ENCODE peak calls at places on chromosomes 12 and 14, in four cellular contexts. V is A549, Z is K562, E is transverse colon. L is an unnamed sample.

GRCh38 chr12:98750511-98750910 is 105.4 kb downstream of the APAF1 start:
- DNase-seq in V (no peak), Z (no peak), E (no peak), L (no peak)

GRCh38 chr12:114293073-114293472 is 112.9 kb downstream of the TBX5 start:
- DNase-seq in V (no peak), Z (no peak), E (no peak), L (no peak)

GRCh38 chr14:105145381-105146180 is 23.0 kb downstream of the JAG2 start:
- DNase-seq in V (no peak), Z (no peak), E (no peak), L (no peak)

GRCh38 chr12:9870311-9870866 is 1.2 kb upstream of the CLEC2B start:
- DNase-seq in V (no peak), Z (no peak), E (no peak), L (no peak)

GRCh38 chr14:50109342-50109741 is 7.0 kb downstream of the VCPKMT start:
- DNase-seq in V (peak), Z (no peak), E (no peak), L (no peak)

GRCh38 chr14:95121911-95122696 is 35.2 kb downstream of the DICER1 start:
- DNase-seq in V (no peak), Z (no peak), E (no peak), L (no peak)

GRCh38 chr12:58313091-58313855 is 371.9 kb downstream of the ATP23 start:
- DNase-seq in V (no peak), Z (no peak), E (no peak), L (no peak)

GRCh38 chr14:38254565-38255407 is 1.1 kb downstream of the CLEC14A start:
- DNase-seq in V (no peak), Z (no peak), E (no peak), L (no peak)

GRCh38 chr12:9221476-9221875 is 13.3 kb upstream of the PZP start:
- DNase-seq in V (peak), Z (no peak), E (no peak), L (no peak)

GRCh38 chr12:9687228-9687627 is 17.7 kb downstream of the CLEC2D start:
- DNase-seq in V (peak), Z (peak), E (no peak), L (no peak)

GRCh38 chr12:105289114-105289904 is 41.2 kb upstream of the C12orf75 start:
- DNase-seq in V (no peak), Z (no peak), E (no peak), L (no peak)

GRCh38 chr14:75559451-75560187 is 18.8 kb upstream of the FLVCR2 start:
- DNase-seq in V (peak), Z (no peak), E (no peak), L (peak)

GRCh38 chr12:132174703-132175490 is 30.6 kb downstream of the NOC4L start:
- DNase-seq in V (no peak), Z (no peak), E (no peak), L (no peak)

GRCh38 chr14:89473979-89474378 is 56.9 kb upstream of the FOXN3 start:
- DNase-seq in V (no peak), Z (no peak), E (no peak), L (no peak)

GRCh38 chr12:115182239-115182638 is 498.3 kb upstream of the TBX3 start:
- DNase-seq in V (no peak), Z (no peak), E (no peak), L (no peak)

GRCh38 chr12:25713264-25713663 is 160.2 kb upstream of the LMNTD1 start:
- DNase-seq in V (no peak), Z (no peak), E (no peak), L (no peak)

GRCh38 chr14:76067536-76067935 is 82.0 kb downstream of the IFT43 start:
- DNase-seq in V (no peak), Z (no peak), E (no peak), L (no peak)

GRCh38 chr14:58048219-58048618 is 103.8 kb downstream of the ARMH4 start:
- DNase-seq in V (no peak), Z (no peak), E (no peak), L (no peak)

GRCh38 chr12:53482626-53483165 is 16.6 kb downstream of the MAP3K12 start:
- DNase-seq in V (no peak), Z (no peak), E (no peak), L (no peak)

GRCh38 chr14:56027916-56028637 is 90.1 kb upstream of the PELI2 start:
- DNase-seq in V (no peak), Z (no peak), E (no peak), L (no peak)

GRCh38 chr12:57404966-57405640 is 25.7 kb downstream of the R3HDM2 start:
- DNase-seq in V (no peak), Z (no peak), E (no peak), L (no peak)

GRCh38 chr14:95056476-95056875 is 100.9 kb downstream of the DICER1 start:
- DNase-seq in V (no peak), Z (no peak), E (no peak), L (no peak)

GRCh38 chr14:64227856-64228255 is 66.3 kb downstream of the ESR2 start:
- DNase-seq in V (no peak), Z (no peak), E (no peak), L (no peak)

GRCh38 chr12:14326699-14327098 is 38.8 kb upstream of the ATF7IP start:
- DNase-seq in V (no peak), Z (no peak), E (no peak), L (no peak)

GRCh38 chr14:55448146-55448614 is 7.8 kb upstream of the TBPL2 start:
- DNase-seq in V (peak), Z (no peak), E (peak), L (peak)

GRCh38 chr14:36996133-36996856 is 176.1 kb downstream of the SLC25A21 start:
- DNase-seq in V (peak), Z (peak), E (no peak), L (no peak)

GRCh38 chr12:49260831-49261363 is 4.0 kb upstream of the TUBA1C start:
- DNase-seq in V (no peak), Z (no peak), E (no peak), L (no peak)

GRCh38 chr12:64072946-64073345 is 149.2 kb downstream of the KICS2 start:
- DNase-seq in V (no peak), Z (no peak), E (no peak), L (no peak)

GRCh38 chr12:118053071-118053985 is 7.7 kb downstream of the WSB2 start:
- DNase-seq in V (no peak), Z (no peak), E (no peak), L (no peak)

GRCh38 chr12:93380480-93381121 is 2.9 kb downstream of the NUDT4 start:
- DNase-seq in V (peak), Z (no peak), E (no peak), L (no peak)

GRCh38 chr14:96294246-96294645 is 38.2 kb downstream of the BDKRB1 start:
- DNase-seq in V (no peak), Z (no peak), E (no peak), L (no peak)

GRCh38 chr12:65278576-65279386 is at the start of gene MSRB3:
- DNase-seq in V (peak), Z (peak), E (peak), L (peak)
- TF ChIP-seq CTCF in V (peak), Z (no peak), E (no peak), L (no peak)

DNA sequence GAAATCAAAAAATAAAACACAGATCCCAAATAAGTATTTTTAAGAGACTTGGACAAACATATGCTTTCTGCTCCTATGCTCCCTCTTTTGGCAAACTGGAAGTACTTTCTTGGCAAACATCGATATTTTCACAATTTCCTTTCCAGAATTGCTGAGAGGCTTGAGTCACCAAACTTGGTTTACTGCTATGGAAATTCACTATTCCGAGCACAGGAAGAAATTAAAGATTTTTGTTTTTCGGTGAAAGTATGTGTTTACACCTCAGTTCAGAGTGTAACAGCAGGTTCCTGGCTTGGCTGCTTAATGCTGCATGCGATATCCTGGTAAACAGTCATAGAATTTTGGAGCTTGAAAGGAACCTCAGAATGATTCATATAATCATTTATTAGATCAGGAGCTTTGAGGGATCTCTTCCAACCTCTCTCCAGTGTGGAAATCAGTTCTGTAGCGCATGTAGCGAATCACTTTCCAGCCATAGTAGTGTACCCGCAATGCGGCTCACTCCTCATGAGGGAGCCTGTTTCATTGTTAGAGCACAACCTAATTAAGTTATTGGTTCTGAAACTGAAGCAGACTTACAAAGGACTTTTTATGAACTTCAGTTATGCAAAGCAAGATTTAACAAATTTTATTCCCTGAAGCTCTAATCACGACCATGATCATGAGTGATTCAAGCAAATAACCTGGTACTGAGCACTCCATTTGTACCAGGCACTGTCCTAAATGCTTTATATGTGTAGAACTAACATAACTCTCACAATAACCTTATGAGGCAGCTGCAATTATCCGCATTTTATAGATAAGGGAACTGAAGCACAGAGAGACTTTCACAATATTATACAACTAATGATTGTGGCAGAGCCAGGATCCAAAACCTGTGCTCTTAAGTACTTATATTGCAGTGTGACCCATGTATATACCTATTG is 56.4 kb upstream of the ATP2A2 start:
- DNase-seq in V (peak), Z (no peak), E (no peak), L (peak)
- H3K4me3 ChIP-seq in V (peak), Z (no peak), E (no peak), L (no peak)

GRCh38 chr14:102524451-102525212 is 15.1 kb upstream of the ANKRD9 start:
- DNase-seq in V (peak), Z (peak), E (peak), L (peak)
- TF ChIP-seq POLR2A in V (peak), Z (peak), E (peak), L (peak)

GRCh38 chr14:93903342-93904184 is 23.6 kb upstream of the FAM181A start:
- DNase-seq in V (peak), Z (no peak), E (no peak), L (no peak)

GRCh38 chr14:93902619-93903307 is 24.4 kb upstream of the FAM181A start:
- DNase-seq in V (no peak), Z (no peak), E (no peak), L (no peak)

GRCh38 chr14:93909429-93910128 is 17.6 kb upstream of the FAM181A start:
- DNase-seq in V (no peak), Z (no peak), E (no peak), L (no peak)

GRCh38 chr14:93905623-93906022 is 21.5 kb upstream of the FAM181A start:
- DNase-seq in V (no peak), Z (no peak), E (no peak), L (no peak)

GRCh38 chr14:93906341-93907329 is 20.5 kb upstream of the FAM181A start:
- DNase-seq in V (peak), Z (peak), E (peak), L (peak)
- TF ChIP-seq CTCF in V (peak), Z (peak), E (peak), L (peak)

GRCh38 chr14:68789798-68790655 is 2.8 kb downstream of the ZFP36L1 start:
- DNase-seq in V (peak), Z (no peak), E (peak), L (peak)
- H3K4me3 ChIP-seq in V (peak), Z (peak), E (peak), L (peak)